ENCODE peak calls at places on chromosomes 6 and 20, in ten cellular contexts. I is cardiac fibroblast, F is suprapubic skin, A is neural progenitor cell, J is GM12864, Q is heart left ventricle, E is AG09309, P is RWPE1, D is body of pancreas, Y is B cell. L is an unnamed sample.

GRCh38 chr6:27213544-27214125 is 33.9 kb upstream of the PRSS16 start:
- DNase-seq in F (no peak), E (no peak), P (peak; percentile 54), D (no peak), A (peak; percentile 70), J (no peak), Y (no peak), Q (no peak), I (peak; percentile 7), L (no peak)

GRCh38 chr6:42316390-42316970 is 98.8 kb upstream of the MRPS10 start:
- DNase-seq in F (no peak), J (peak; percentile 13), Y (no peak), I (peak; percentile 42), P (no peak), Q (no peak), D (peak; percentile 59), E (no peak), A (peak; percentile 25), L (no peak)

GRCh38 chr6:143598466-143599080 is 79.2 kb upstream of the PHACTR2 start:
- DNase-seq in J (no peak), Q (no peak), Y (peak; percentile 19), E (no peak), A (no peak), P (no peak), D (peak; percentile 23), I (no peak), F (no peak), L (no peak)

GRCh38 chr6:167762259-167762962 is 64.3 kb upstream of the AFDN start:
- DNase-seq in A (no peak), I (peak; percentile 23), Q (no peak), P (no peak), D (peak; percentile 35), E (no peak), F (no peak), J (no peak), Y (no peak), L (peak; percentile 63)

GRCh38 chr20:48818481-48818987 is 9.3 kb downstream of the PREX1 start:
- DNase-seq in J (no peak), P (no peak), A (no peak), I (no peak), Y (peak; percentile 72), Q (no peak), F (no peak), E (no peak), D (no peak), L (no peak)

GRCh38 chr6:10398439-10399218 is 16.2 kb downstream of the TFAP2A start:
- DNase-seq in A (peak; percentile 36), P (no peak), E (no peak), Q (no peak), J (no peak), I (no peak), D (no peak), Y (no peak), F (no peak), L (no peak)

GRCh38 chr6:132708002-132708401 is 5.9 kb downstream of the VNN1 start:
- DNase-seq in P (no peak), I (no peak), Y (no peak), J (no peak), Q (no peak), F (no peak), D (no peak), A (no peak), E (no peak), L (no peak)

GRCh38 chr6:55281215-55281614 is 46.1 kb upstream of the GFRAL start:
- DNase-seq in P (no peak), F (no peak), I (no peak), J (no peak), E (no peak), D (no peak), Y (no peak), Q (no peak), A (no peak), L (no peak)

GRCh38 chr6:77561768-77562314 is 91.0 kb upstream of the MEI4 start:
- DNase-seq in P (no peak), D (no peak), Q (no peak), Y (no peak), E (no peak), J (no peak), F (no peak), A (no peak), I (no peak), L (no peak)

GRCh38 chr20:46700481-46700880 is 9.0 kb upstream of the SLC2A10 start:
- DNase-seq in Q (no peak), D (no peak), Y (no peak), E (no peak), J (no peak), P (no peak), A (no peak), I (no peak), F (no peak), L (no peak)

GRCh38 chr20:12528591-12529041 is 480.2 kb upstream of the SPTLC3 start:
- DNase-seq in P (no peak), E (no peak), Y (no peak), F (no peak), I (no peak), D (no peak), J (no peak), Q (no peak), A (peak; percentile 8), L (no peak)

GRCh38 chr6:150685860-150686259 is 86.2 kb downstream of the PLEKHG1 start:
- DNase-seq in A (peak; percentile 48), Y (no peak), Q (no peak), P (no peak), E (no peak), J (peak; percentile 31), F (no peak), I (no peak), D (no peak), L (peak; percentile 84)

GRCh38 chr6:135088818-135089809 is 34.5 kb upstream of the HBS1L start:
- DNase-seq in E (peak; percentile 11), D (no peak), P (peak; percentile 26), A (peak; percentile 18), Q (no peak), F (no peak), J (peak; percentile 71), I (peak; percentile 42), Y (no peak), L (no peak)

GRCh38 chr6:108166664-108167448 is 1.0 kb downstream of the NR2E1 start:
- DNase-seq in E (no peak), Q (no peak), I (no peak), D (no peak), F (no peak), P (no peak), A (peak; percentile 62), Y (peak; percentile 57), J (no peak), L (no peak)

DNA sequence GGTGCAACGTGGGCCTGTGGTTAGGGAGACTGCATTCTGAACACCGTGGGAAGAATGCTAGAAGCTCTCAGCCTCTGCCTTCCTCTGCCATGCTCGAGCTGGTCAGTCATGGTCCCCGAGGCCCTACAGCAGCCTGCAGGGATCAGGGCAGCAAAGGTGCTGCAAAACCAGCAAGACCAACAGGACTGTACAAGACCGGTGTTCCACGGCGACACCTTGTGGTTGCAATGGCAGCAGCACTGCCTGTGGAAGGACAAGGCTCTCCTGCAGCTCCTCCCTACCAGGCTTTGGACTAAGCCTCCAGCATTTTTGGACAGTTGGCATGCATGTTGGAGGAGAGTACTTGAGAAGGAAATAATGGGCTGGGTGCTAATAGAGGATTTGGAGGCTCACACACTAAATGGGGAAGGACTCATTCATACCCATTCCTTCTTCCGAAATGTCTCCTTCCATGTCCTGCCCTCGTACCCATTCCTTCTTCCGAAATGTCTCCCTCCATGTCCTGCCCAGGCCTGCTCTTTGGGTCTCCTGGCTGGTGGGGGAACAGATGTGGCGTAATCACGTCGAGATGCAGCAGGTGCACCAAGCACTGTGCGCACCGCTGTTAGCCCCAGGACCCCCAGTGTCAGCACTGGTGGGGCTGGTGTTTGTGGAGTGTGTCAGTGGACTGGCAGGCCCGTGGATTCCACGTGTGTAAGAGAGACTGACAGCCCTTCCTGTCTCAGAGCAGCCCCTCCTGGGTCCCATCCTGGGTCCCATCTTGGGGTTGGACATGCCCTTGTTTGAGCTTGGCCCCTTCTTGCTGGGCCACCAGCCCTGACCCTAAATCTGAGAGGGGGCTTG is 18.6 kb upstream of the MYT1 start:
- DNase-seq in Q (peak; percentile 6), E (no peak), F (peak; percentile 32), P (no peak), I (no peak), J (no peak), D (no peak), Y (no peak), A (no peak), L (no peak)
- TF ChIP-seq CTCF in Q (no peak), E (peak; percentile 14), F (no peak), P (no peak), I (peak; percentile 24), J (peak; percentile 38), D (no peak), Y (no peak), A (peak; percentile 42), L (no peak)

DNA sequence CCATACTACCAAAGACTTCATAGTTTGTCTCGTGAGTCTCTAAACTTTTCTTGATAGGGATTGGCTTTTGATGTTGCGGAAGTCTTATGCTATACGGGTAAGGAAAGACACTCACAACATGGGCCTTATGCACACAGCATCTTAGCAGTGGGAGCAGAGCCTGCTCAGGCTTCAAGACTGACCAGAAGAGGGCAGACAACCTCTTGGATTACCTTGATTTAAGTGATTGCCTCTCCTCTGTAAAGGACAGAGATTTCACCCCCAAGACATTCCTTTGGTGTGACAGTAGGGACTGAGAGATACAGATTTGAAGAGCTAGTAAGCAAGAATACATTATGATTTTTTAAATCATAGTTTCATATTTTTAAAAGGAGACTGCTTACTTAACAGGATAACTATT is 71.0 kb upstream of the SAMD3 start:
- DNase-seq in J (peak; percentile 27), Y (peak; percentile 9), Q (no peak), D (peak; percentile 19), E (peak; percentile 54), F (no peak), A (peak; percentile 77), I (peak; percentile 66), P (peak; percentile 36), L (peak; percentile 51)
- TF ChIP-seq CTCF in J (peak; percentile 65), Y (peak; percentile 31), Q (peak; percentile 23), D (peak; percentile 3), E (peak; percentile 83), F (no peak), A (peak; percentile 69), I (peak; percentile 75), P (peak; percentile 36), L (no peak)

GRCh38 chr20:59992531-59992930 is 34.3 kb downstream of the CDH26 start:
- DNase-seq in Y (no peak), F (no peak), P (peak; percentile 44), I (no peak), A (no peak), D (no peak), E (no peak), J (no peak), Q (no peak), L (no peak)
- TF ChIP-seq CTCF in Y (no peak), F (no peak), P (no peak), I (no peak), A (no peak), D (no peak), E (peak; percentile 40), J (no peak), Q (no peak), L (no peak)

DNA sequence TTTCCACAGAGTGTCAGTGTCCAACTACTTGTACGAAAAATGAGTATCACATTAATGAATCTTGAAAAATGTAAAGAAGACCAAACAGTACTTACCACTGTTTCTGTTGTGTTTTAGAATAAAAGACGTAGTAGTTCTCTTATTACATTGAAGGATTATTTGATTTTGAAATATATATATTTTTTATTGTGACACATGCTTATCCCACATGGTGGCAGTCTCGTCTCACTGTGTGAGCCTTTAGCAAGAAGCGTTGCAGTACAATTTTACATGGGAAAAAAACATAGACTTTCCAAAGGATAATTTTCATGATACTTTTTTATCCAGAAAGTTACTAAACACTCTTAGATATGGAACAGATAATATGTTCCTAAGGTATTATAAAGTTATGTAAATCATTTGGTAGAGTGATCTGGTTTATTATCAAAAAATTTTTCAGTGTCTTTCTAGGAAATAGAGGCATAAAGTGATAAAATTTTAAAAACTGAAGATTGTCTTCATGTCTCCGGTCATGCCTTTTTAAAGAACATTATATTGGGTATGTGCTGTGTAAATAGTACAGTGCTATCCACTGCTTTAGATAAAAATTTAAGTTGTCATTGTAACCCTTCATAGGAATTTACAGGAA is 117.5 kb upstream of the SAMD5 start:
- DNase-seq in F (no peak), Q (no peak), J (no peak), Y (no peak), A (peak; percentile 47), E (no peak), P (peak; percentile 13), I (peak; percentile 40), D (no peak), L (peak; percentile 43)
- TF ChIP-seq CTCF in F (peak; percentile 26), Q (peak; percentile 57), J (no peak), Y (no peak), A (peak; percentile 71), E (peak; percentile 38), P (peak; percentile 58), I (peak; percentile 18), D (peak; percentile 24), L (no peak)

L was measured in testis.